ENCODE peak calls at places on chromosome 11, in six cellular contexts. L is hepatocyte; H is HFFc6; I is 8988T; N is stimulated activated CD4-positive, alpha-beta T cell treated with anti-CD3 and anti-CD28 coated beads, Interleukin-15, amount 100 ng/mL, for 1 hour; Z is occipital lobe. C is an unnamed sample.

GRCh38 chr11:111604392-111605009 is 2.3 kb downstream of the SIK2 start:
- DNase-seq in L (peak; percentile 67), H (peak; percentile 14), I (no peak), N (no peak), Z (no peak), C (peak; percentile 38)

GRCh38 chr11:108887436-108888238 is 222.8 kb downstream of the DDX10 start:
- DNase-seq in L (no peak), H (no peak), I (no peak), N (no peak), Z (no peak), C (no peak)

GRCh38 chr11:118636569-118637290 is 29.3 kb downstream of the PHLDB1 start:
- DNase-seq in L (no peak), H (no peak), I (no peak), N (no peak), Z (no peak), C (no peak)

GRCh38 chr11:120284272-120284671 is 40.8 kb upstream of the TLCD5 start:
- DNase-seq in L (no peak), H (no peak), I (no peak), N (no peak), Z (no peak), C (no peak)

GRCh38 chr11:112128483-112129121 is 35.3 kb downstream of the IL18 start:
- DNase-seq in L (peak; percentile 40), H (peak; percentile 84), I (peak; percentile 38), N (no peak), Z (no peak), C (no peak)

GRCh38 chr11:15059132-15059531 is 14.3 kb upstream of the CALCB start:
- DNase-seq in L (no peak), H (no peak), I (no peak), N (no peak), Z (no peak), C (no peak)

GRCh38 chr11:119584193-119585037 is 144.6 kb downstream of the NECTIN1 start:
- DNase-seq in L (peak; percentile 74), H (no peak), I (peak; percentile 62), N (no peak), Z (peak; percentile 62), C (peak; percentile 30)

GRCh38 chr11:7577226-7577882 is 63.6 kb downstream of the PPFIBP2 start:
- DNase-seq in L (peak; percentile 68), H (peak; percentile 32), I (no peak), N (no peak), Z (peak; percentile 66), C (no peak)

GRCh38 chr11:20672575-20672974 is 3.2 kb downstream of the NELL1 start:
- DNase-seq in L (no peak), H (no peak), I (no peak), N (no peak), Z (no peak), C (no peak)